ENCODE peak calls at places on chromosome 2, in five cellular contexts. Q is KG1, J is chondrocyte, Y is RPMI8226, U is AG10803. P is an unnamed sample.
A peak's percentile ranks its signal among the peaks of the same experiment; 100 is the strongest.

GRCh38 chr2:64857581-64858471 is 131.4 kb upstream of the SLC1A4 start:
- DNase-seq in Q (no peak), J (no peak), Y (no peak), U (peak; percentile 92), P (peak; percentile 68)

GRCh38 chr2:33167655-33168245 is 221.0 kb downstream of the LTBP1 start:
- DNase-seq in Q (no peak), J (no peak), Y (no peak), U (peak; percentile 7), P (peak; percentile 37)

GRCh38 chr2:144894612-144895300 is 374.8 kb upstream of the ZEB2 start:
- DNase-seq in Q (no peak), J (no peak), Y (no peak), U (peak; percentile 32), P (no peak)

GRCh38 chr2:229270551-229271410 is at the start of gene PID1:
- DNase-seq in Q (no peak), J (no peak), Y (peak; percentile 8), U (peak; percentile 79), P (peak; percentile 61)

GRCh38 chr2:205060269-205060668 is 515.0 kb downstream of the PARD3B start:
- DNase-seq in Q (no peak), J (no peak), Y (no peak), U (peak; percentile 84), P (peak; percentile 79)

GRCh38 chr2:36060133-36060532 is 295.4 kb upstream of the CRIM1 start:
- DNase-seq in Q (no peak), J (no peak), Y (no peak), U (no peak), P (no peak)

GRCh38 chr2:46351388-46352141 is 54.4 kb downstream of the EPAS1 start:
- DNase-seq in Q (no peak), J (no peak), Y (no peak), U (no peak), P (no peak)

GRCh38 chr2:203077458-203077857 is 62.8 kb downstream of the NBEAL1 start:
- DNase-seq in Q (no peak), J (no peak), Y (no peak), U (peak; percentile 45), P (peak; percentile 79)

GRCh38 chr2:61905372-61906186 is at the start of gene COMMD1:
- DNase-seq in Q (peak; percentile 50), J (no peak), Y (peak; percentile 87), U (peak; percentile 62), P (peak; percentile 72)

GRCh38 chr2:239014897-239015768 is 167.2 kb downstream of the TWIST2 start:
- DNase-seq in Q (no peak), J (peak; percentile 83), Y (no peak), U (no peak), P (no peak)

GRCh38 chr2:212646698-212647097 is 108.1 kb upstream of the ERBB4 start:
- DNase-seq in Q (no peak), J (no peak), Y (no peak), U (peak; percentile 71), P (peak; percentile 55)

GRCh38 chr2:7801212-7801611 is 880.6 kb upstream of the ID2 start:
- DNase-seq in Q (no peak), J (no peak), Y (no peak), U (no peak), P (no peak)

GRCh38 chr2:19664651-19665050 is 237.1 kb downstream of the TTC32 start:
- DNase-seq in Q (no peak), J (no peak), Y (no peak), U (no peak), P (no peak)

GRCh38 chr2:191860760-191861466 is 14.0 kb upstream of the CAVIN2 start:
- DNase-seq in Q (no peak), J (no peak), Y (no peak), U (no peak), P (no peak)

GRCh38 chr2:38146917-38147307 is 71.0 kb upstream of the CYP1B1 start:
- DNase-seq in Q (no peak), J (no peak), Y (no peak), U (peak; percentile 95), P (peak; percentile 99)

GRCh38 chr2:72081450-72081849 is 66.2 kb downstream of the CYP26B1 start:
- DNase-seq in Q (no peak), J (no peak), Y (no peak), U (peak; percentile 52), P (peak; percentile 48)

GRCh38 chr2:136126527-136126926 is 8.6 kb upstream of the CXCR4 start:
- DNase-seq in Q (no peak), J (no peak), Y (no peak), U (no peak), P (no peak)

GRCh38 chr2:146986161-146986560 is 858.7 kb upstream of the ACVR2A start:
- DNase-seq in Q (no peak), J (no peak), Y (no peak), U (peak; percentile 72), P (no peak)

GRCh38 chr2:45242161-45242741 is 233.0 kb upstream of the SIX2 start:
- DNase-seq in Q (no peak), J (no peak), Y (no peak), U (peak; percentile 42), P (peak; percentile 57)

GRCh38 chr2:46171441-46171953 is 125.7 kb upstream of the EPAS1 start:
- DNase-seq in Q (no peak), J (no peak), Y (no peak), U (peak; percentile 76), P (peak; percentile 92)

GRCh38 chr2:9752441-9753275 is 90.6 kb upstream of the TAF1B start:
- DNase-seq in Q (no peak), J (no peak), Y (no peak), U (peak; percentile 53), P (no peak)

GRCh38 chr2:121489284-121489683 is 41.4 kb upstream of the RNU4ATAC start:
- DNase-seq in Q (no peak), J (no peak), Y (peak; percentile 60), U (no peak), P (peak; percentile 92)

GRCh38 chr2:33477473-33478468 is 1.3 kb downstream of the RASGRP3 start:
- DNase-seq in Q (no peak), J (no peak), Y (no peak), U (no peak), P (no peak)

GRCh38 chr2:240589850-240590525 is 3.5 kb downstream of the CAPN10 start:
- DNase-seq in Q (no peak), J (peak; percentile 43), Y (no peak), U (no peak), P (no peak)

GRCh38 chr2:173963323-173963816 is 1.8 kb downstream of the SP3 start:
- DNase-seq in Q (peak; percentile 17), J (no peak), Y (peak; percentile 75), U (peak; percentile 75), P (peak; percentile 86)

GRCh38 chr2:144583362-144583692 is 63.4 kb upstream of the ZEB2 start:
- DNase-seq in Q (no peak), J (no peak), Y (no peak), U (no peak), P (no peak)

P was measured in choroid plexus epithelial cell.